ENCODE peak calls at places on chromosomes 11 and 22, in nine cellular contexts. R is neural progenitor cell, T is PC-3, K is ovary, E is aorta, Z is IMR-90, W is GM23338, N is suprapubic skin, B is HepG2. H is an unnamed sample. For H3K4me1, the result is how much of the 10 kb centered on the place peaks cover.

GRCh38 chr11:11148104-11148509 is 204.9 kb downstream of the CSNK2A3 start:
- DNase-seq in R (peak), T (peak), K (peak), E (peak), Z (peak), W (peak), N (peak), B (no peak), H (peak)

GRCh38 chr22:41357191-41357590 is 24.6 kb upstream of the TEF start:
- DNase-seq in R (no peak), T (no peak), K (no peak), E (no peak), Z (no peak), W (no peak), N (no peak), B (no peak), H (no peak)

GRCh38 chr11:106271686-106272085 is 194.2 kb downstream of the AASDHPPT start:
- DNase-seq in R (no peak), T (peak), K (no peak), E (no peak), Z (peak), W (no peak), N (no peak), B (no peak), H (no peak)

GRCh38 chr11:71339178-71339881 is 87.0 kb upstream of the SHANK2 start:
- DNase-seq in R (no peak), T (no peak), K (no peak), E (peak), Z (no peak), W (no peak), N (no peak), B (no peak), H (no peak)

GRCh38 chr11:614583-615452 is 932 bp downstream of the IRF7 start:
- DNase-seq in R (peak), T (peak), K (no peak), E (no peak), Z (no peak), W (no peak), N (peak), B (no peak), H (no peak)

GRCh38 chr11:103091024-103091423 is 936 bp downstream of the DCUN1D5 start:
- DNase-seq in R (peak), T (peak), K (no peak), E (no peak), Z (peak), W (peak), N (no peak), B (peak), H (no peak)

GRCh38 chr11:85029964-85030363 is 597.2 kb downstream of the DLG2 start:
- DNase-seq in R (no peak), T (peak), K (no peak), E (no peak), Z (peak), W (no peak), N (no peak), B (peak), H (no peak)

GRCh38 chr11:108854366-108854765 is 189.5 kb downstream of the DDX10 start:
- DNase-seq in R (no peak), T (no peak), K (no peak), E (no peak), Z (no peak), W (no peak), N (no peak), B (no peak), H (no peak)

GRCh38 chr22:28183078-28183870 is 264.2 kb upstream of the PITPNB start:
- DNase-seq in R (no peak), T (no peak), K (no peak), E (no peak), Z (no peak), W (no peak), N (no peak), B (no peak), H (no peak)

GRCh38 chr11:1751521-1751921 is 1.1 kb upstream of the IFITM10 start:
- DNase-seq in R (no peak), T (no peak), K (no peak), E (peak), Z (no peak), W (no peak), N (no peak), B (no peak), H (peak)

GRCh38 chr11:122705396-122705795 is 49.9 kb downstream of the UBASH3B start:
- DNase-seq in R (no peak), T (no peak), K (no peak), E (no peak), Z (no peak), W (no peak), N (no peak), B (no peak), H (no peak)

GRCh38 chr11:17538054-17538453 is 6.2 kb downstream of the USH1C start:
- DNase-seq in R (no peak), T (no peak), K (no peak), E (peak), Z (no peak), W (no peak), N (no peak), B (no peak), H (no peak)
- H3K4me3 ChIP-seq in R (no peak), T (no peak), K (no peak), E (no peak), Z (no peak), W (no peak), N (no peak), B (no peak), H (no peak)

DNA sequence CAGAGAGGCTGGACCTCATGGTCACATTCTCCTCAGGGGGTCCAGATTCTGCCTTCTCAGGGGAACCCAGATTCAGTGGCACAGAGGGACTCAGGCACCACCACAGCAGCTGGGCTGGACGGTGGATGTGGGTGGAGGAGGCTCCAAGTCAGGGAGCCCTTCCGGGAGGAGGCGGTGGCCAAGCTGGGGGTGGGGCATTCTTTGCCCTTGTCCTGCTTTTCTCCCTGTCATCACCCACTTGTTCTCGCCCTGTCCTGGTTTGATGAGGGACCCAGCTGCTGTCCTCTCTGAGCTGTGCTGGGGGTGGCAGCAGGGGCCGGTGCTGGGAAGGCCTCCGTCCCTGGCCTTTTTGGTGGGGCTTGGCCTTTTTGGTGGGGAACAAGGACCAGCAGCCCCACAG is 1168.3 kb downstream of the BRD1 start:
- DNase-seq in R (no peak), T (no peak), K (no peak), E (no peak), Z (no peak), W (no peak), N (no peak), B (no peak), H (no peak)
- H3K4me1 ChIP-seq in R (under half), T (under half), K (under half), E (under half), Z (under half), W (under half), N (under half), B (under half), H (under half)

GRCh38 chr11:114556135-114556534 is 3.5 kb downstream of the NXPE1 start:
- DNase-seq in R (peak), T (no peak), K (no peak), E (no peak), Z (no peak), W (no peak), N (no peak), B (no peak), H (no peak)
- H3K27ac ChIP-seq in R (no peak), T (no peak), K (no peak), E (no peak), Z (no peak), W (no peak), N (no peak), B (no peak), H (no peak)

GRCh38 chr11:34791725-34792124 is 124.5 kb downstream of the APIP start:
- DNase-seq in R (no peak), T (no peak), K (no peak), E (no peak), Z (no peak), W (no peak), N (no peak), B (peak), H (no peak)

GRCh38 chr11:34792143-34792542 is 124.0 kb downstream of the APIP start:
- DNase-seq in R (peak), T (no peak), K (no peak), E (no peak), Z (no peak), W (peak), N (no peak), B (no peak), H (no peak)

GRCh38 chr11:34789196-34789834 is 126.9 kb downstream of the APIP start:
- DNase-seq in R (no peak), T (no peak), K (no peak), E (no peak), Z (peak), W (no peak), N (no peak), B (no peak), H (no peak)

GRCh38 chr11:34788642-34789041 is 127.5 kb downstream of the APIP start:
- DNase-seq in R (no peak), T (no peak), K (no peak), E (no peak), Z (no peak), W (no peak), N (no peak), B (no peak), H (no peak)

DNA sequence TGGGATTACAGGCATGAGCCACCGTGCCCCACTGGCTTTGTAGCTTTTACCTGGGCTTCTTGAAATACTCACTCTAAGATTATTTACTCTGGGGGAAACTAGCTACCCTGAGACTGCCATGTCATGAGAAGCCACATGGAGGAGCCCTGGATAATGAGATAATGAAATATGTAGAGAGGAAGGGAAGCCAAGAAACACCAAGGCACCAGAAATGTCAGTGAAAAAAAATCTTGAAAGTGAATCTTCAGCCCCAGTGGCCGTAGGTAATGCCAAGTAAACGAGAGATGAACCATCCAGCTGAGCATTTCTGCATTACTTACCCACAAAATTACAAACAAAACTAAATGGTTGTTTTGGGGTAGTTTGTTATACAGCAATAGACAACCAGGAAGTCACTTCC is 125.6 kb downstream of the APIP start:
- DNase-seq in R (no peak), T (peak), K (no peak), E (no peak), Z (no peak), W (peak), N (no peak), B (no peak), H (no peak)
- H3K4me3 ChIP-seq in R (no peak), T (no peak), K (no peak), E (no peak), Z (no peak), W (no peak), N (no peak), B (no peak), H (no peak)

DNA sequence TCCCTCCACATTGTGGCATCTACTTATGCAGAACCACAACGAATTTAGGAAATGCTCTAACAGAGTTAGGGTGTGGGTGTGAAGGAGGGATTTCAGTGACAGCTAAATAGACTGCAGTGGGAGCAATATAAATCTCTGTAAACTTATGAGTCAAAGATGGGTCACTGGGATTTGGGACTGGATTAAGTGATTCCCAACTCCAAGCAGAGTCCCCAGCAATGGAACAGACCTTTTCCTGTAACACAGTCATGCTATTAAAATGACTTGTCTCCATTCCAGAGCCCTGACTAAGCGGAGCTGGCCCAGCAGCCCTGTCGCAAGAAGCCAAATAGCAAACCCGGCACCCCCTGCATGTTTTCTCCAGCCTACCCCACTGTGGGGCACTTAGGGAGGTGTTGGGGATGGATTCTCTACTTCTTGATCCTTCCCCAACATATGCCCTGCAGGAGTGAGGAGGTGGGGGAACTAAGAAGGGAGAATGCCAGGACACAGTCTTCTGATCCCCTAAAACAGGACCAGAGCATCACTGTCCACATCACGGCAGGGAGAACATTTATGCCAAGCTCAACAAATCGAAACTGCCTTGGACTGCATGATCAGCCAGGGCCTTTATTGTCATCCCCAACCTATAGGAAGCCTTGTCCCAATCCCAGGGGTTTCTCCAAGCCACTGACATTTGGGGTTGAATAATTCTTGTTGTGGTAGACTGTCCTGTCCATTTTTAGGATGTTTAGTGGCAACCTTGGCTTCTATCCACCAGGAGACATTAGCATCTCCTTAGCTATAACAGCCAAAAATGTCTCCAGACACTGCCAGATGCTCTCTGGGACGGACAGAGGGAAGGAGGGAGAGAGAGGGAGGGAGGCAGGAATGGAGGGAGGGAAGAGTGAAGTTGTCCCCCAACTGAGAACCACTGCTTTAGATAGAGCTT is 36.9 kb downstream of the RPL27A start:
- DNase-seq in R (no peak), T (peak), K (peak), E (peak), Z (peak), W (no peak), N (no peak), B (peak), H (peak)
- H3K4me1 ChIP-seq in R (half or more), T (half or more), K (half or more), E (under half), Z (half or more), W (under half), N (half or more), B (half or more), H (half or more)

GRCh38 chr11:120702656-120703055 is 191.1 kb downstream of the GRIK4 start:
- DNase-seq in R (no peak), T (no peak), K (no peak), E (no peak), Z (no peak), W (no peak), N (no peak), B (no peak), H (no peak)
- H3K27ac ChIP-seq in R (no peak), T (no peak), K (no peak), E (no peak), Z (no peak), W (no peak), N (no peak), B (no peak), H (no peak)

GRCh38 chr11:12694182-12694531 is 19.9 kb downstream of the TEAD1 start:
- DNase-seq in R (no peak), T (no peak), K (peak), E (no peak), Z (peak), W (peak), N (no peak), B (no peak), H (no peak)
- H3K4me3 ChIP-seq in R (no peak), T (peak), K (peak), E (no peak), Z (peak), W (no peak), N (peak), B (peak), H (peak)

GRCh38 chr22:42974223-42974622 is 40.7 kb downstream of the PACSIN2 start:
- DNase-seq in R (no peak), T (no peak), K (no peak), E (no peak), Z (no peak), W (no peak), N (no peak), B (no peak), H (no peak)

GRCh38 chr22:42976534-42976933 is 38.4 kb downstream of the PACSIN2 start:
- DNase-seq in R (no peak), T (no peak), K (no peak), E (no peak), Z (no peak), W (no peak), N (no peak), B (no peak), H (no peak)

GRCh38 chr22:42977574-42977973 is 37.4 kb downstream of the PACSIN2 start:
- DNase-seq in R (no peak), T (no peak), K (no peak), E (no peak), Z (no peak), W (no peak), N (peak), B (no peak), H (peak)

GRCh38 chr22:42978453-42979103 is 36.4 kb downstream of the PACSIN2 start:
- DNase-seq in R (peak), T (peak), K (no peak), E (no peak), Z (peak), W (no peak), N (peak), B (no peak), H (no peak)

GRCh38 chr22:42976131-42976530 is 38.8 kb downstream of the PACSIN2 start:
- DNase-seq in R (no peak), T (no peak), K (no peak), E (no peak), Z (no peak), W (peak), N (peak), B (no peak), H (peak)
- H3K4me1 ChIP-seq in R (under half), T (under half), K (under half), E (under half), Z (under half), W (under half), N (under half), B (half or more), H (under half)